ENCODE peak calls at places on chromosomes 4 and X, in four cellular contexts. J is hepatocyte, H is heart right ventricle, D is A549. R is an unnamed sample.
A peak's percentile ranks its signal among the peaks of the same experiment; 100 is the strongest.

GRCh38 chr4:8730159-8730558 is 137.6 kb downstream of the CPZ start:
- DNase-seq in D (no peak), H (no peak), J (no peak), R (no peak)

GRCh38 chr4:2469192-2469984 is 482 bp downstream of the RNF4 start:
- DNase-seq in H (peak; percentile 51), D (peak; percentile 32), J (peak; percentile 66), R (no peak)

GRCh38 chr4:117596917-117597316 is 437.4 kb upstream of the NDST3 start:
- DNase-seq in D (no peak), J (no peak), H (no peak), R (no peak)

GRCh38 chr4:174561556-174561955 is 39.3 kb upstream of the HPGD start:
- DNase-seq in D (peak; percentile 64), J (no peak), H (no peak), R (no peak)

GRCh38 chrX:4935387-4935786 is 1221.9 kb upstream of the PRKX start:
- DNase-seq in D (no peak), H (no peak), J (no peak), R (no peak)

GRCh38 chr4:176376032-176376614 is 56.4 kb downstream of the SPCS3 start:
- DNase-seq in J (peak; percentile 7), D (peak; percentile 23), H (no peak), R (no peak)

GRCh38 chrX:16476692-16477091 is 173.3 kb upstream of the S100G start:
- DNase-seq in H (no peak), D (no peak), J (no peak), R (no peak)

GRCh38 chr4:13543648-13544555 is at the start of gene NKX3-2:
- DNase-seq in D (no peak), H (no peak), J (peak; percentile 56), R (no peak)

GRCh38 chr4:74365761-74366160 is 816 bp downstream of the EREG start:
- DNase-seq in H (peak; percentile 14), D (no peak), J (peak; percentile 31), R (no peak)

GRCh38 chr4:149264093-149264733 is 551.4 kb downstream of the IQCM start:
- DNase-seq in D (peak; percentile 55), J (peak; percentile 55), H (no peak), R (peak; percentile 19)

GRCh38 chrX:38804481-38805293 is 3.4 kb downstream of the MID1IP1 start:
- DNase-seq in H (peak; percentile 45), J (peak; percentile 32), D (peak; percentile 40), R (no peak)

GRCh38 chr4:24001945-24002640 is 112.2 kb upstream of the PPARGC1A start:
- DNase-seq in H (no peak), D (no peak), J (no peak), R (no peak)
- TF ChIP-seq CTCF in H (no peak), D (no peak), J (no peak), R (no peak)

GRCh38 chr4:126405369-126405982 is 1090.7 kb downstream of the FAT4 start:
- DNase-seq in J (no peak), H (no peak), D (peak; percentile 1), R (peak; percentile 3)
- TF ChIP-seq CTCF in J (peak; percentile 32), H (peak; percentile 52), D (no peak), R (peak; percentile 47)

GRCh38 chrX:143437439-143437838 is 79.8 kb downstream of the SPANXN3 start:
- DNase-seq in D (peak; percentile 0), H (no peak), J (peak; percentile 8), R (no peak)
- TF ChIP-seq CTCF in D (no peak), H (peak; percentile 51), J (peak; percentile 48), R (no peak)

GRCh38 chrX:11724122-11725017 is 33.7 kb upstream of the MSL3 start:
- DNase-seq in J (peak; percentile 13), D (peak; percentile 30), H (no peak), R (no peak)
- TF ChIP-seq CTCF in J (peak; percentile 60), D (peak; percentile 59), H (peak; percentile 62), R (peak; percentile 69)

GRCh38 chrX:42089014-42089413 is 165.7 kb upstream of the CASK start:
- DNase-seq in J (no peak), H (no peak), D (no peak), R (no peak)

GRCh38 chrX:42094208-42094607 is 170.9 kb upstream of the CASK start:
- DNase-seq in H (no peak), J (peak; percentile 12), D (no peak), R (no peak)

GRCh38 chrX:42087960-42088359 is 164.6 kb upstream of the CASK start:
- DNase-seq in D (no peak), J (no peak), H (no peak), R (no peak)

GRCh38 chrX:42093756-42094155 is 170.4 kb upstream of the CASK start:
- DNase-seq in H (no peak), D (no peak), J (peak; percentile 10), R (no peak)

DNA sequence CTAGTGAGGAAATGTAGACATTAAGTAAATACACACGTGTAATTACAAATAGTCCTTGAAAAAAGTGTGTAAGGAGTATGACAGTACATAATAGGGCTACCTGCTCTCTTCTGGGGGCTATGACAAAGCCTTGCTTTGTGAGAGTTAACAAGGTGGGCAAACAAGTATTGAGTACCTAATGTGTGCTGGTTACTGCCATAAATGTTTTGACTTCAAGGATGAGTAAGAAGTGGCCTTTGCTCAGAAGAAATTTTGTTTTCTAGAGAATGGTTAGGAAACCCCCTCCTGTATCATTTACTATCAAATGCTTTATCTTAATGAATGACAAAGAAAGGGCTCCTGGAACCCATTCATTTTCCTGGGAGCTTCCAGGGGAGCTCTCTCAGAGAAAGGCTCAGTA is 167.0 kb upstream of the CASK start:
- DNase-seq in H (no peak), D (no peak), J (no peak), R (no peak)
- TF ChIP-seq CTCF in H (no peak), D (no peak), J (no peak), R (no peak)

DNA sequence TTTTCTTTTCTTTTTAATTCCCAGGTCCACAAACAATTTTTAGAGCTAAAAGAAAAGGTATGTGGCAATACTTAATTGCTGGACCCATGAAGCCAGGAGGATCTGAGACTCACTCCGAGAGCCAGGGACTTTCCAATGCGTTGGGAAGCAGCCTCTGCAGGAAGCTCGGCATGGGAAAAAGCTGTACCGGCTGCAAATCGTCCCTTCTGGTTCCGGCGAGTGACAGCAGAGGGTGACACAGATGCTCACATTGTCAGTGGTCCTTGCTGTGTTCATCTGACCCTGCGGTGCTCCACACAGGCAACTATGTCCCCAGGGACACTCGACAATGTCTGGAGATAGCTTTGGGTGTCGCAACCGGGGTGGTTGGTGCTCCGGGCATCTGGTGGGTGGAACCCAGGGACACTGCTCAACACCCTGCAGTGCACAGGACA is 164.0 kb downstream of the PRKX start:
- DNase-seq in J (peak; percentile 13), H (peak; percentile 6), D (peak; percentile 61), R (no peak)
- TF ChIP-seq CTCF in J (no peak), H (no peak), D (no peak), R (no peak)

GRCh38 chrX:10190367-10190766 is 33.6 kb downstream of the CLCN4 start:
- DNase-seq in D (peak; percentile 90), H (no peak), J (peak; percentile 61), R (peak; percentile 59)
- TF ChIP-seq CTCF in D (peak; percentile 83), H (peak; percentile 51), J (peak; percentile 59), R (peak; percentile 49)

GRCh38 chrX:134764202-134764785 is 106.0 kb upstream of the PLAC1 start:
- DNase-seq in D (peak; percentile 82), J (no peak), H (no peak), R (no peak)
- TF ChIP-seq CTCF in D (peak; percentile 32), J (peak; percentile 20), H (no peak), R (no peak)

GRCh38 chr4:123997116-123997515 is 600.5 kb downstream of the SPRY1 start:
- DNase-seq in H (no peak), J (no peak), D (no peak), R (no peak)

GRCh38 chr4:123994917-123995316 is 598.3 kb downstream of the SPRY1 start:
- DNase-seq in H (no peak), J (no peak), D (peak; percentile 2), R (no peak)

GRCh38 chr4:123997736-123998449 is 601.3 kb downstream of the SPRY1 start:
- DNase-seq in J (no peak), H (no peak), D (no peak), R (no peak)

GRCh38 chr4:123995939-123996338 is 599.3 kb downstream of the SPRY1 start:
- DNase-seq in H (no peak), J (no peak), D (no peak), R (no peak)

GRCh38 chr4:124000233-124000632 is 603.6 kb downstream of the SPRY1 start:
- DNase-seq in D (no peak), H (no peak), J (no peak), R (no peak)
- TF ChIP-seq CTCF in D (no peak), H (no peak), J (no peak), R (no peak)

DNA sequence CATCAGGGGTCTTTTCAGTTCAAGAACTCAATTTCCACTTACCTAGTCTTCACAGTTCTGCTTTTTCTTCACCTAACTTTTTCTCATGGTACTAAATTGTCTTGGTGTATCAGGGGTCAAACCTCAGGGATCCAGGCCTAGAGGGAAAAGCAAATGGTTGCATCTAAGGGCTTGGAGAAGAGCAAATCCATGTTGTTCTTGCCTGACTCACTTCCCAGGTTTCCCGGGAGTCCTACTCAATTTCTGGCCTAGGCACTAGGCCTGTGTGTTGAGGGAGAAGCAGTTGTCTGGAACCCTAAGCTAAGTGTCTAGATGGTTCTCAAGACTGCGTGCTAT is 191.9 kb upstream of the STK26 start:
- DNase-seq in H (no peak), D (no peak), J (no peak), R (no peak)
- TF ChIP-seq CTCF in H (no peak), D (no peak), J (no peak), R (no peak)